ENCODE peak calls at places on chromosomes 6 and 20, in seven cellular contexts. X is EL; T is B cell; U is activated CD4-positive, CD25-positive, alpha-beta regulatory T cell treated with anti-CD3 and anti-CD28 coated beads, Interleukin-2, amount 50 U/mL, for 16 hours; K is naive thymus-derived CD8-positive, alpha-beta T cell; S is stimulated activated naive CD8-positive, alpha-beta T cell treated with anti-CD3 and anti-CD28 coated beads, Interleukin-15, Interleukin-2, amounts not matched to agents 100 U/mL and 50 U/mL, for 24 hours; L is heart left ventricle. W is an unnamed sample.

GRCh38 chr6:73648166-73648565 is 5.6 kb downstream of the SLC17A5 start:
- DNase-seq in X (peak; percentile 35), S (no peak), U (no peak), K (no peak), L (no peak), T (no peak), W (peak; percentile 64)

GRCh38 chr6:42088101-42088591 is 37.8 kb downstream of the TAF8 start:
- DNase-seq in T (no peak), K (peak; percentile 22), S (no peak), X (peak; percentile 84), L (peak; percentile 69), U (no peak), W (peak; percentile 20)

GRCh38 chr6:30891816-30892553 is 7.7 kb downstream of the DDR1 start:
- DNase-seq in S (no peak), K (no peak), L (no peak), X (no peak), T (no peak), U (no peak), W (no peak)

GRCh38 chr6:6547111-6547879 is 41.2 kb upstream of the LY86 start:
- DNase-seq in L (peak; percentile 89), K (peak; percentile 90), X (peak; percentile 69), S (peak; percentile 85), U (peak; percentile 68), T (peak; percentile 88), W (peak; percentile 35)

GRCh38 chr6:19501737-19502245 is 335.4 kb upstream of the ID4 start:
- DNase-seq in X (no peak), L (no peak), K (no peak), U (no peak), S (no peak), T (no peak), W (no peak)

GRCh38 chr6:100468966-100469859 is 4.5 kb upstream of the SIM1 start:
- DNase-seq in S (no peak), L (no peak), U (no peak), K (no peak), X (no peak), T (no peak), W (no peak)

GRCh38 chr6:5085638-5086293 is 625 bp downstream of the PPP1R3G start:
- DNase-seq in S (peak; percentile 15), U (no peak), L (peak; percentile 37), X (peak; percentile 62), K (no peak), T (peak; percentile 43), W (peak; percentile 76)

GRCh38 chr20:4821590-4821989 is 99.9 kb downstream of the PRND start:
- DNase-seq in S (no peak), T (no peak), X (no peak), K (no peak), U (no peak), L (no peak), W (no peak)

GRCh38 chr6:147177286-147177685 is 26.9 kb upstream of the STXBP5 start:
- DNase-seq in U (no peak), X (peak; percentile 50), L (no peak), T (no peak), S (no peak), K (no peak), W (peak; percentile 49)

W was measured in foreskin fibroblast.